ENCODE peak calls at places on chromosomes 12 and 14, in nine cellular contexts. B, L, I, N, O, J, A, C and V are unnamed samples.

GRCh38 chr14:72463291-72463866 is 430.5 kb downstream of the DPF3 start:
- DNase-seq in B (no peak), L (peak), I (no peak), N (peak), O (no peak), J (no peak), A (no peak), C (no peak), V (no peak)

GRCh38 chr14:42541535-42542001 is 934.9 kb downstream of the LRFN5 start:
- DNase-seq in B (no peak), L (peak), I (no peak), N (peak), O (no peak), J (no peak), A (no peak), C (no peak), V (peak)

GRCh38 chr14:26729851-26730250 is 132.0 kb upstream of the NOVA1 start:
- DNase-seq in B (no peak), L (peak), I (no peak), N (peak), O (no peak), J (no peak), A (no peak), C (no peak), V (no peak)

GRCh38 chr14:99522457-99522891 is 41.3 kb downstream of the CCNK start:
- DNase-seq in B (no peak), L (peak), I (no peak), N (peak), O (no peak), J (no peak), A (no peak), C (peak), V (no peak)

GRCh38 chr14:104601786-104602185 is 2.8 kb downstream of the TMEM179 start:
- DNase-seq in B (no peak), L (peak), I (no peak), N (no peak), O (no peak), J (peak), A (no peak), C (no peak), V (no peak)

GRCh38 chr12:64745259-64745807 is 13.9 kb downstream of the GNS start:
- DNase-seq in B (no peak), L (no peak), I (no peak), N (no peak), O (no peak), J (no peak), A (no peak), C (no peak), V (no peak)

GRCh38 chr12:1995205-1995896 is 8.9 kb downstream of the DCP1B start:
- DNase-seq in B (no peak), L (no peak), I (no peak), N (peak), O (no peak), J (no peak), A (no peak), C (no peak), V (no peak)

GRCh38 chr12:67509987-67510386 is 138.6 kb upstream of the DYRK2 start:
- DNase-seq in B (no peak), L (peak), I (no peak), N (peak), O (no peak), J (no peak), A (no peak), C (no peak), V (no peak)

GRCh38 chr12:124147579-124147978 is 147.3 kb upstream of the RFLNA start:
- DNase-seq in B (no peak), L (no peak), I (no peak), N (no peak), O (no peak), J (no peak), A (no peak), C (no peak), V (no peak)

GRCh38 chr12:1830981-1831930 is 10.9 kb downstream of the LRTM2 start:
- DNase-seq in B (peak), L (no peak), I (no peak), N (peak), O (no peak), J (no peak), A (no peak), C (no peak), V (peak)

GRCh38 chr14:72558721-72559120 is 335.2 kb downstream of the DPF3 start:
- DNase-seq in B (no peak), L (peak), I (no peak), N (peak), O (no peak), J (no peak), A (no peak), C (no peak), V (no peak)

GRCh38 chr12:7188557-7189397 is 709 bp upstream of the PEX5 start:
- DNase-seq in B (no peak), L (peak), I (peak), N (peak), O (peak), J (peak), A (peak), C (peak), V (peak)

GRCh38 chr12:115697341-115697740 is 580.2 kb downstream of the MED13L start:
- DNase-seq in B (no peak), L (no peak), I (peak), N (no peak), O (no peak), J (peak), A (no peak), C (no peak), V (no peak)

GRCh38 chr12:113467514-113468364 is 3.9 kb downstream of the LHX5 start:
- DNase-seq in B (no peak), L (no peak), I (no peak), N (no peak), O (no peak), J (no peak), A (no peak), C (no peak), V (no peak)

GRCh38 chr14:88612981-88613380 is 50.1 kb downstream of the ZC3H14 start:
- DNase-seq in B (no peak), L (no peak), I (no peak), N (peak), O (no peak), J (no peak), A (no peak), C (no peak), V (no peak)

GRCh38 chr12:85191-85666 is 18.7 kb downstream of the IQSEC3 start:
- DNase-seq in B (no peak), L (no peak), I (no peak), N (no peak), O (no peak), J (peak), A (no peak), C (no peak), V (no peak)